ENCODE peak calls at places on chromosomes 11 and 22, in nine cellular contexts. One of them, this sample, is unnamed.

GRCh38 chr11:102794382-102794781 is 3.6 kb downstream of the MMP1 start:
- DNase-seq in lower leg skin: no peak
- DNase-seq in right lobe of liver: no peak
- DNase-seq in transverse colon: no peak
- DNase-seq in body of pancreas: no peak
- DNase-seq in stomach: no peak
- DNase-seq in A549: peak
- DNase-seq in spleen: no peak
- DNase-seq in heart left ventricle: no peak
- DNase-seq in this sample: peak

GRCh38 chr22:21680830-21681565 is 15.2 kb downstream of the PPIL2 start:
- DNase-seq in body of pancreas: no peak
- DNase-seq in right lobe of liver: no peak
- DNase-seq in heart left ventricle: no peak
- DNase-seq in transverse colon: no peak
- DNase-seq in spleen: no peak
- DNase-seq in stomach: no peak
- DNase-seq in lower leg skin: no peak
- DNase-seq in A549: no peak
- DNase-seq in this sample: no peak

GRCh38 chr11:41984023-41984422 is 524.6 kb upstream of the LRRC4C start:
- DNase-seq in stomach: no peak
- DNase-seq in spleen: no peak
- DNase-seq in transverse colon: no peak
- DNase-seq in heart left ventricle: no peak
- DNase-seq in A549: no peak
- DNase-seq in lower leg skin: no peak
- DNase-seq in body of pancreas: no peak
- DNase-seq in right lobe of liver: no peak
- DNase-seq in this sample: no peak

GRCh38 chr11:25198704-25199103 is 701.9 kb downstream of the LUZP2 start:
- DNase-seq in lower leg skin: no peak
- DNase-seq in A549: no peak
- DNase-seq in body of pancreas: no peak
- DNase-seq in stomach: no peak
- DNase-seq in heart left ventricle: no peak
- DNase-seq in transverse colon: no peak
- DNase-seq in right lobe of liver: no peak
- DNase-seq in spleen: no peak
- DNase-seq in this sample: no peak

GRCh38 chr11:71266114-71266833 is 13.9 kb upstream of the SHANK2 start:
- DNase-seq in A549: no peak
- DNase-seq in lower leg skin: peak
- DNase-seq in body of pancreas: no peak
- DNase-seq in stomach: peak
- DNase-seq in heart left ventricle: no peak
- DNase-seq in right lobe of liver: peak
- DNase-seq in spleen: no peak
- DNase-seq in transverse colon: peak
- DNase-seq in this sample: no peak

GRCh38 chr11:108592591-108593213 is 866 bp downstream of the EXPH5 start:
- DNase-seq in right lobe of liver: peak
- DNase-seq in body of pancreas: peak
- DNase-seq in heart left ventricle: no peak
- DNase-seq in A549: no peak
- DNase-seq in spleen: peak
- DNase-seq in transverse colon: peak
- DNase-seq in lower leg skin: peak
- DNase-seq in stomach: peak
- DNase-seq in this sample: peak

GRCh38 chr11:15776387-15776786 is 580.0 kb downstream of the SOX6 start:
- DNase-seq in A549: no peak
- DNase-seq in spleen: no peak
- DNase-seq in right lobe of liver: no peak
- DNase-seq in lower leg skin: no peak
- DNase-seq in heart left ventricle: no peak
- DNase-seq in stomach: no peak
- DNase-seq in transverse colon: no peak
- DNase-seq in body of pancreas: no peak
- DNase-seq in this sample: no peak

GRCh38 chr11:130718118-130718517 is 198.2 kb downstream of the SNX19 start:
- DNase-seq in transverse colon: no peak
- DNase-seq in heart left ventricle: no peak
- DNase-seq in A549: no peak
- DNase-seq in lower leg skin: no peak
- DNase-seq in body of pancreas: no peak
- DNase-seq in spleen: no peak
- DNase-seq in right lobe of liver: no peak
- DNase-seq in stomach: no peak
- DNase-seq in this sample: no peak

GRCh38 chr11:61173456-61173855 is 12.2 kb upstream of the VPS37C start:
- DNase-seq in A549: no peak
- DNase-seq in transverse colon: no peak
- DNase-seq in stomach: peak
- DNase-seq in right lobe of liver: no peak
- DNase-seq in heart left ventricle: no peak
- DNase-seq in lower leg skin: no peak
- DNase-seq in body of pancreas: peak
- DNase-seq in spleen: no peak
- DNase-seq in this sample: no peak

GRCh38 chr11:35907648-35908431 is 36.0 kb upstream of the LDLRAD3 start:
- DNase-seq in spleen: no peak
- DNase-seq in right lobe of liver: no peak
- DNase-seq in lower leg skin: no peak
- DNase-seq in stomach: no peak
- DNase-seq in transverse colon: no peak
- DNase-seq in heart left ventricle: no peak
- DNase-seq in A549: peak
- DNase-seq in body of pancreas: peak
- DNase-seq in this sample: no peak

GRCh38 chr11:33733978-33734377 is 2.2 kb downstream of the CD59 start:
- DNase-seq in lower leg skin: no peak
- DNase-seq in body of pancreas: no peak
- DNase-seq in right lobe of liver: no peak
- DNase-seq in transverse colon: no peak
- DNase-seq in spleen: no peak
- DNase-seq in stomach: no peak
- DNase-seq in A549: no peak
- DNase-seq in heart left ventricle: no peak
- DNase-seq in this sample: no peak

GRCh38 chr11:100719362-100719761 is 32.3 kb downstream of the ARHGAP42 start:
- DNase-seq in right lobe of liver: no peak
- DNase-seq in transverse colon: no peak
- DNase-seq in heart left ventricle: no peak
- DNase-seq in lower leg skin: no peak
- DNase-seq in A549: no peak
- DNase-seq in spleen: no peak
- DNase-seq in body of pancreas: peak
- DNase-seq in stomach: no peak
- DNase-seq in this sample: no peak

GRCh38 chr11:79762271-79762935 is 321.6 kb upstream of the TENM4 start:
- DNase-seq in stomach: no peak
- DNase-seq in spleen: no peak
- DNase-seq in body of pancreas: no peak
- DNase-seq in heart left ventricle: no peak
- DNase-seq in lower leg skin: no peak
- DNase-seq in A549: no peak
- DNase-seq in transverse colon: no peak
- DNase-seq in right lobe of liver: no peak
- DNase-seq in this sample: no peak

GRCh38 chr11:90874971-90875370 is 652.1 kb upstream of the CHORDC1 start:
- DNase-seq in lower leg skin: no peak
- DNase-seq in heart left ventricle: no peak
- DNase-seq in A549: no peak
- DNase-seq in body of pancreas: no peak
- DNase-seq in right lobe of liver: no peak
- DNase-seq in stomach: no peak
- DNase-seq in spleen: no peak
- DNase-seq in transverse colon: no peak
- DNase-seq in this sample: no peak

DNA sequence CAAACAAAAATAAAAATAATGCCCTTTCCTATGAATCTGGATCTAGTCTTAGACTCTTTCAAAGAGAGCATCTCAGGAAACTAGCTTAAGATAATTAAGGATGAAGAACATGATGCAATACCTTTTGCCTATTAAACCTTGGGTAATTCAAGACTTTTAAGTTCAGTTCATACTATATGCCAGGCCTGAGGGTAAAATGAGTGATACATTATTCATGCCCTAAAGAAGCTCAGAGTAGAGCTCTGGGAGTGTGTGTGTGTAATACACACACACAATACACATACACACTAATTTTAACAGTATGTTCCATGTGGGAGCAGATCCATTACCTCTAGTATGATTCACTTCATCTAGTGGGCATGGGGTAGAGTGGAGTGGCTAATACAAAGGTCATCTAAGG is 651.4 kb upstream of the CHORDC1 start:
- DNase-seq in heart left ventricle: no peak
- DNase-seq in A549: no peak
- DNase-seq in stomach: no peak
- DNase-seq in body of pancreas: no peak
- DNase-seq in right lobe of liver: no peak
- DNase-seq in lower leg skin: no peak
- DNase-seq in spleen: no peak
- DNase-seq in transverse colon: no peak
- DNase-seq in this sample: no peak
- TF ChIP-seq POLR2A in heart left ventricle: no peak
- TF ChIP-seq POLR2A in A549: no peak
- TF ChIP-seq POLR2A in stomach: no peak
- TF ChIP-seq POLR2A in body of pancreas: no peak
- TF ChIP-seq POLR2A in right lobe of liver: no peak
- TF ChIP-seq POLR2A in lower leg skin: no peak
- TF ChIP-seq POLR2A in spleen: no peak
- TF ChIP-seq POLR2A in transverse colon: no peak
- TF ChIP-seq POLR2A in this sample: no peak

GRCh38 chr11:22477312-22477711 is 139.1 kb downstream of the SLC17A6 start:
- DNase-seq in heart left ventricle: no peak
- DNase-seq in right lobe of liver: no peak
- DNase-seq in lower leg skin: no peak
- DNase-seq in A549: no peak
- DNase-seq in stomach: no peak
- DNase-seq in transverse colon: no peak
- DNase-seq in body of pancreas: no peak
- DNase-seq in spleen: no peak
- DNase-seq in this sample: no peak
- TF ChIP-seq POLR2A in heart left ventricle: no peak
- TF ChIP-seq POLR2A in right lobe of liver: no peak
- TF ChIP-seq POLR2A in lower leg skin: no peak
- TF ChIP-seq POLR2A in A549: no peak
- TF ChIP-seq POLR2A in stomach: no peak
- TF ChIP-seq POLR2A in transverse colon: no peak
- TF ChIP-seq POLR2A in body of pancreas: no peak
- TF ChIP-seq POLR2A in spleen: no peak
- TF ChIP-seq POLR2A in this sample: no peak

GRCh38 chr11:65637794-65638317 is at the start of gene SIPA1:
- DNase-seq in stomach: peak
- DNase-seq in heart left ventricle: peak
- DNase-seq in body of pancreas: peak
- DNase-seq in lower leg skin: no peak
- DNase-seq in transverse colon: peak
- DNase-seq in spleen: peak
- DNase-seq in right lobe of liver: peak
- DNase-seq in A549: peak
- DNase-seq in this sample: peak
- TF ChIP-seq POLR2A in stomach: no peak
- TF ChIP-seq POLR2A in heart left ventricle: peak
- TF ChIP-seq POLR2A in body of pancreas: peak
- TF ChIP-seq POLR2A in lower leg skin: no peak
- TF ChIP-seq POLR2A in transverse colon: peak
- TF ChIP-seq POLR2A in spleen: peak
- TF ChIP-seq POLR2A in right lobe of liver: peak
- TF ChIP-seq POLR2A in A549: peak
- TF ChIP-seq POLR2A in this sample: peak

GRCh38 chr22:46007848-46008261 is 30.9 kb upstream of the WNT7B start:
- DNase-seq in right lobe of liver: no peak
- DNase-seq in body of pancreas: peak
- DNase-seq in heart left ventricle: peak
- DNase-seq in spleen: peak
- DNase-seq in transverse colon: peak
- DNase-seq in lower leg skin: peak
- DNase-seq in A549: no peak
- DNase-seq in stomach: peak
- DNase-seq in this sample: no peak
- TF ChIP-seq POLR2A in right lobe of liver: no peak
- TF ChIP-seq POLR2A in body of pancreas: no peak
- TF ChIP-seq POLR2A in heart left ventricle: peak
- TF ChIP-seq POLR2A in spleen: no peak
- TF ChIP-seq POLR2A in transverse colon: no peak
- TF ChIP-seq POLR2A in lower leg skin: no peak
- TF ChIP-seq POLR2A in A549: no peak
- TF ChIP-seq POLR2A in stomach: no peak
- TF ChIP-seq POLR2A in this sample: no peak

DNA sequence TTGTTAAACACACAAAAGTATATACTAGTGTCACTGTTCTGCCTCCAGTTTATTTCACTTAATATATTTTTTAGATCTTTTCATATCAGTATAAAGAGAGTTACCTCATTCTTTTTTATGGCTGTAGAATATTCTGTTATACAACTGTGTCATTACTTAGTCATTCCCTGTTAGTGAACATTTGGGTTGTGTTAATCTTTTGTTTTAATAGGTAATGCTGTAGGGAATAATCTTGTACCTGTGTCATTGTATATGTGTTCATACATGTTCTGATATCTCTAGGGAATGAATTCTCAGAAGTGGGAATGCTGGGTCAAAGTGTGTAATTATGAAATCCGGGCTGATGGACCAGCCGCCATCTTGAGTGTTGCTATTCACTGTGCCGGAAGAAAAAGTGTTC is 71.4 kb downstream of the SWAP70 start:
- DNase-seq in lower leg skin: no peak
- DNase-seq in heart left ventricle: no peak
- DNase-seq in A549: no peak
- DNase-seq in right lobe of liver: no peak
- DNase-seq in body of pancreas: no peak
- DNase-seq in transverse colon: no peak
- DNase-seq in stomach: no peak
- DNase-seq in spleen: no peak
- DNase-seq in this sample: no peak
- TF ChIP-seq POLR2A in lower leg skin: no peak
- TF ChIP-seq POLR2A in heart left ventricle: no peak
- TF ChIP-seq POLR2A in A549: no peak
- TF ChIP-seq POLR2A in right lobe of liver: no peak
- TF ChIP-seq POLR2A in body of pancreas: no peak
- TF ChIP-seq POLR2A in transverse colon: no peak
- TF ChIP-seq POLR2A in stomach: no peak
- TF ChIP-seq POLR2A in spleen: no peak
- TF ChIP-seq POLR2A in this sample: no peak

GRCh38 chr11:43879789-43880639 is 617 bp upstream of the ALKBH3 start:
- DNase-seq in heart left ventricle: no peak
- DNase-seq in transverse colon: peak
- DNase-seq in A549: no peak
- DNase-seq in spleen: no peak
- DNase-seq in stomach: no peak
- DNase-seq in lower leg skin: no peak
- DNase-seq in right lobe of liver: no peak
- DNase-seq in body of pancreas: no peak
- DNase-seq in this sample: no peak

GRCh38 chr11:43874738-43875137 is 5.9 kb upstream of the ALKBH3 start:
- DNase-seq in transverse colon: no peak
- DNase-seq in spleen: no peak
- DNase-seq in lower leg skin: no peak
- DNase-seq in right lobe of liver: no peak
- DNase-seq in stomach: no peak
- DNase-seq in body of pancreas: no peak
- DNase-seq in heart left ventricle: no peak
- DNase-seq in A549: no peak
- DNase-seq in this sample: no peak

GRCh38 chr11:43880640-43881159 is at the start of gene ALKBH3:
- DNase-seq in A549: peak
- DNase-seq in spleen: peak
- DNase-seq in heart left ventricle: peak
- DNase-seq in transverse colon: peak
- DNase-seq in body of pancreas: peak
- DNase-seq in lower leg skin: peak
- DNase-seq in right lobe of liver: peak
- DNase-seq in stomach: peak
- DNase-seq in this sample: peak
- TF ChIP-seq POLR2A in A549: peak
- TF ChIP-seq POLR2A in spleen: no peak
- TF ChIP-seq POLR2A in heart left ventricle: peak
- TF ChIP-seq POLR2A in transverse colon: peak
- TF ChIP-seq POLR2A in body of pancreas: peak
- TF ChIP-seq POLR2A in lower leg skin: no peak
- TF ChIP-seq POLR2A in right lobe of liver: peak
- TF ChIP-seq POLR2A in stomach: no peak
- TF ChIP-seq POLR2A in this sample: peak